ENCODE peak calls at places on chromosomes 6 and 20, in four cellular contexts. One of them, this sample, is unnamed.

GRCh38 chr20:43799150-43799711 is 72.4 kb upstream of the GTSF1L start:
- DNase-seq in adrenal gland: no peak
- DNase-seq in upper lobe of left lung: no peak
- DNase-seq in stomach: no peak
- DNase-seq in this sample: no peak

GRCh38 chr6:43840490-43841218 is 70.6 kb downstream of the VEGFA start:
- DNase-seq in adrenal gland: no peak
- DNase-seq in upper lobe of left lung: no peak
- DNase-seq in stomach: no peak
- DNase-seq in this sample: no peak

GRCh38 chr20:61437280-61438206 is 185.5 kb downstream of the CDH4 start:
- DNase-seq in upper lobe of left lung: no peak
- DNase-seq in stomach: no peak
- DNase-seq in adrenal gland: no peak
- DNase-seq in this sample: no peak

GRCh38 chr6:85670573-85670972 is 27.9 kb upstream of the SYNCRIP start:
- DNase-seq in stomach: no peak
- DNase-seq in upper lobe of left lung: no peak
- DNase-seq in adrenal gland: peak; percentile 33
- DNase-seq in this sample: no peak

GRCh38 chr6:146972526-146972925 is 231.7 kb upstream of the STXBP5 start:
- DNase-seq in adrenal gland: no peak
- DNase-seq in stomach: no peak
- DNase-seq in upper lobe of left lung: no peak
- DNase-seq in this sample: no peak

GRCh38 chr6:84019812-84020211 is 13.8 kb upstream of the MRAP2 start:
- DNase-seq in upper lobe of left lung: no peak
- DNase-seq in stomach: no peak
- DNase-seq in adrenal gland: no peak
- DNase-seq in this sample: no peak

GRCh38 chr6:56794421-56794820 is 151.7 kb upstream of the DST start:
- DNase-seq in stomach: no peak
- DNase-seq in upper lobe of left lung: no peak
- DNase-seq in adrenal gland: no peak
- DNase-seq in this sample: no peak

GRCh38 chr20:61817575-61817974 is 248.1 kb downstream of the TAF4 start:
- DNase-seq in adrenal gland: no peak
- DNase-seq in upper lobe of left lung: no peak
- DNase-seq in stomach: no peak
- DNase-seq in this sample: no peak

GRCh38 chr6:14029605-14030004 is 88.0 kb upstream of the CD83 start:
- DNase-seq in stomach: no peak
- DNase-seq in upper lobe of left lung: no peak
- DNase-seq in adrenal gland: no peak
- DNase-seq in this sample: no peak

GRCh38 chr6:87543836-87544735 is 45.7 kb downstream of the RARS2 start:
- DNase-seq in upper lobe of left lung: no peak
- DNase-seq in stomach: no peak
- DNase-seq in adrenal gland: no peak
- DNase-seq in this sample: no peak

GRCh38 chr6:161242779-161243693 is 30.8 kb downstream of the AGPAT4 start:
- DNase-seq in adrenal gland: no peak
- DNase-seq in upper lobe of left lung: peak; percentile 80
- DNase-seq in stomach: no peak
- DNase-seq in this sample: no peak

GRCh38 chr6:122459240-122459639 is 12.4 kb downstream of the SERINC1 start:
- DNase-seq in upper lobe of left lung: no peak
- DNase-seq in stomach: no peak
- DNase-seq in adrenal gland: no peak
- DNase-seq in this sample: no peak

GRCh38 chr20:10857362-10858070 is 183.7 kb upstream of the JAG1 start:
- DNase-seq in stomach: no peak
- DNase-seq in adrenal gland: peak; percentile 49
- DNase-seq in upper lobe of left lung: no peak
- DNase-seq in this sample: no peak

GRCh38 chr6:125200986-125201385 is 47.4 kb downstream of the TPD52L1 start:
- DNase-seq in upper lobe of left lung: no peak
- DNase-seq in stomach: no peak
- DNase-seq in adrenal gland: no peak
- DNase-seq in this sample: no peak

DNA sequence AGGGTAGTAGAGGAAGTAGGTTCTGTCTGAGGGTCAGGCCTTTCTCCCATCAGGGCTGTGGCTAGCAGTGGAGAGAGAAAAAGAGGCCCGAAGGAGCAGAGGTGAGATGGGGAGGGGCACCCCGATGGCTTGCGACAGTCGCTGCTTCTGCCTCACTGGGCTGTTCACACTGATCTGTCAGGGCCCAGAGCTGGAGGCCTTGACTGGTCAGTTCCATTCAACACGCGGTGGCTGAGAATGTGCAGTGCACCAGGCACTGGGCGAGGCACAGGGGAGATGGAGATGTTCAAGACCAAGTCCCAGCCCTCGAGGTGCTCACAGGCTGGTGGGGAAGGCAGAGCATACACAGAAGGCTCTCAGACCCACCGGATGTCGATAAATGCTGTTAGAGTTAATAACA is 21.4 kb downstream of the SLC12A5 start:
- DNase-seq in stomach: no peak
- DNase-seq in upper lobe of left lung: no peak
- DNase-seq in adrenal gland: no peak
- DNase-seq in this sample: no peak
- TF ChIP-seq POLR2A in stomach: no peak
- TF ChIP-seq POLR2A in upper lobe of left lung: no peak
- TF ChIP-seq POLR2A in adrenal gland: no peak
- TF ChIP-seq POLR2A in this sample: no peak

GRCh38 chr20:36493801-36494114 is 47.6 kb upstream of the MYL9 start:
- DNase-seq in upper lobe of left lung: no peak
- DNase-seq in adrenal gland: peak; percentile 93
- DNase-seq in stomach: peak; percentile 41
- DNase-seq in this sample: no peak

GRCh38 chr20:36493013-36493800 is 48.1 kb upstream of the MYL9 start:
- DNase-seq in adrenal gland: no peak
- DNase-seq in upper lobe of left lung: peak; percentile 62
- DNase-seq in stomach: no peak
- DNase-seq in this sample: no peak

GRCh38 chr20:36491901-36492617 is 49.3 kb upstream of the MYL9 start:
- DNase-seq in adrenal gland: no peak
- DNase-seq in upper lobe of left lung: no peak
- DNase-seq in stomach: no peak
- DNase-seq in this sample: no peak

GRCh38 chr20:36487069-36487468 is 54.2 kb upstream of the MYL9 start:
- DNase-seq in adrenal gland: peak; percentile 72
- DNase-seq in stomach: no peak
- DNase-seq in upper lobe of left lung: no peak
- DNase-seq in this sample: no peak

DNA sequence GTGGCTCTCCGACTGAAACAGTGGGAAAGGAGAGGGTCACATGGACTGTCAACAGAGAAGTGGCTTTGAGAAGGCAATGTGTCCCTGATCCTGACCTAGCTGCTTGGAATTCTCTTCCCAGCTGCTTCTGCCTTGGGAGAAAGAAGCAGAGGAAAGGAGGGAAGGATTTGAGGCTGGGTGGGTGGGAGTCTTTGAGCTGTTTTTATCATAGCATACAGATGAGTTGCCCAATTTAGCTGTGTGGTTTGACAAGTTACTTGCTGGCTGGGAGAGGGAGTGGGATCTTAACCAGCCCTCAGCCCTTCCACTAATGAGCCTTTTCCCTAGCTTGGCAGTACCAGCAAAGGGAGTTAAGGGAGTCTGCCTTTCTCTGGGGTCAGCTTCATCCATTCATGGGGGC is 51.1 kb upstream of the MYL9 start:
- DNase-seq in stomach: no peak
- DNase-seq in upper lobe of left lung: no peak
- DNase-seq in adrenal gland: no peak
- DNase-seq in this sample: no peak
- TF ChIP-seq POLR2A in stomach: no peak
- TF ChIP-seq POLR2A in upper lobe of left lung: no peak
- TF ChIP-seq POLR2A in adrenal gland: no peak
- TF ChIP-seq POLR2A in this sample: no peak

GRCh38 chr6:108587258-108588059 is 26.7 kb downstream of the FOXO3 start:
- DNase-seq in upper lobe of left lung: no peak
- DNase-seq in adrenal gland: no peak
- DNase-seq in stomach: no peak
- DNase-seq in this sample: no peak

GRCh38 chr6:108591040-108591816 is 30.5 kb downstream of the FOXO3 start:
- DNase-seq in upper lobe of left lung: no peak
- DNase-seq in stomach: no peak
- DNase-seq in adrenal gland: no peak
- DNase-seq in this sample: no peak

GRCh38 chr6:108588586-108588985 is 27.9 kb downstream of the FOXO3 start:
- DNase-seq in adrenal gland: no peak
- DNase-seq in upper lobe of left lung: no peak
- DNase-seq in stomach: no peak
- DNase-seq in this sample: no peak

GRCh38 chr6:108585921-108586320 is 25.2 kb downstream of the FOXO3 start:
- DNase-seq in upper lobe of left lung: no peak
- DNase-seq in stomach: no peak
- DNase-seq in adrenal gland: no peak
- DNase-seq in this sample: no peak

GRCh38 chr6:108589244-108589730 is 28.6 kb downstream of the FOXO3 start:
- DNase-seq in upper lobe of left lung: peak; percentile 68
- DNase-seq in stomach: peak; percentile 85
- DNase-seq in adrenal gland: peak; percentile 42
- DNase-seq in this sample: peak; percentile 83
- TF ChIP-seq POLR2A in upper lobe of left lung: peak; percentile 61
- TF ChIP-seq POLR2A in stomach: no peak
- TF ChIP-seq POLR2A in adrenal gland: no peak
- TF ChIP-seq POLR2A in this sample: no peak

GRCh38 chr20:41694796-41695195 is 76.6 kb upstream of the CHD6 start:
- DNase-seq in stomach: no peak
- DNase-seq in upper lobe of left lung: no peak
- DNase-seq in adrenal gland: no peak
- DNase-seq in this sample: no peak

GRCh38 chr20:41692479-41693135 is 74.4 kb upstream of the CHD6 start:
- DNase-seq in adrenal gland: peak; percentile 84
- DNase-seq in stomach: peak; percentile 77
- DNase-seq in upper lobe of left lung: no peak
- DNase-seq in this sample: peak; percentile 81

GRCh38 chr20:41690702-41691101 is 72.5 kb upstream of the CHD6 start:
- DNase-seq in adrenal gland: no peak
- DNase-seq in stomach: no peak
- DNase-seq in upper lobe of left lung: no peak
- DNase-seq in this sample: no peak

GRCh38 chr20:41696428-41696827 is 78.3 kb upstream of the CHD6 start:
- DNase-seq in adrenal gland: peak; percentile 83
- DNase-seq in upper lobe of left lung: no peak
- DNase-seq in stomach: no peak
- DNase-seq in this sample: peak; percentile 36

DNA sequence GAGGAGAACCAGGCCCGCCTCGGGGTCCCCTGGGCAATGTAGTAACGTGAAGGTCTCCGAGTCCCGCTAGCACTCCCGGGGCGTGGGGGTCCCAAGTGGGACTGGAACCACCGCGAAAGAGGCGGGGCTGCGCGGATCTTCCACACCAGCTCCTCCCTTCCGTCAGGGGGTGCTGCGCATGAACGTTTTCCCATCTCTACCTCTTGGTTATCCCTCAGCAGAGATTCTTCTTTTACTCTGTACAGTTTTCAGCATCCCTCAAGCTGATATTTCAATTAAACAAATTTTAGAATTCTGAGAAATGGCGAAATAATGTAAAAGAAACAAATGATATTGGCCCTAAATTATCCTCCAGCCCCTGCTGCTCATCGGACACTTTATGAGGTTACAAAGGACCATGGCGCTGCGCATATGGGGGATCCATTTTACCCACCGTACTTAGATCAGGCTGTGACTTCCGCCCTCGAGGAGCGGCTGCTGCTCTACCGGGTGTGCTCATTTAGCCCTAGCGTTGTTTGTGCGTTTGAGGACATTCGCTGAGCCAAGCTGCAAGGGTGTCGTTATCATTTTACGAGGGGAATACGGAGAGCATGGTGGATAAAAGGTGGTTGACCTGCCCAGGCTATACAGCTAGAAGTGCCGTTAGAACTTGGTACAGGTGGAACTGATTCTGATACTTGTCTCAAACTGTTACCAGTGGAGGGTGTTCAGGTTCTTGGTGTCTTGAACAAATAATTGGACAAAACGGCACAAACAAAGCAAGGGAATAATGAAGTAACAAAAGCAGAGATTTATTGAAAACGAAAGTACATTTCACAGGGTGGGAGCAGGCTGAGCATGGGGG is 75.2 kb upstream of the CHD6 start:
- DNase-seq in stomach: peak; percentile 84
- DNase-seq in upper lobe of left lung: peak; percentile 89
- DNase-seq in adrenal gland: peak; percentile 86
- DNase-seq in this sample: peak; percentile 92
- TF ChIP-seq POLR2A in stomach: no peak
- TF ChIP-seq POLR2A in upper lobe of left lung: peak; percentile 63
- TF ChIP-seq POLR2A in adrenal gland: peak; percentile 75
- TF ChIP-seq POLR2A in this sample: peak; percentile 89

GRCh38 chr6:34671801-34672656 is 24.5 kb downstream of the ILRUN start:
- DNase-seq in stomach: no peak
- DNase-seq in adrenal gland: no peak
- DNase-seq in upper lobe of left lung: no peak
- DNase-seq in this sample: peak; percentile 89
- TF ChIP-seq POLR2A in stomach: no peak
- TF ChIP-seq POLR2A in adrenal gland: no peak
- TF ChIP-seq POLR2A in upper lobe of left lung: no peak
- TF ChIP-seq POLR2A in this sample: peak; percentile 53

GRCh38 chr20:37095108-37095608 is 639 bp downstream of the RBL1 start:
- DNase-seq in upper lobe of left lung: no peak
- DNase-seq in adrenal gland: no peak
- DNase-seq in stomach: no peak
- DNase-seq in this sample: peak; percentile 72
- TF ChIP-seq POLR2A in upper lobe of left lung: no peak
- TF ChIP-seq POLR2A in adrenal gland: no peak
- TF ChIP-seq POLR2A in stomach: no peak
- TF ChIP-seq POLR2A in this sample: peak; percentile 6

GRCh38 chr20:59835448-59836395 is 97.7 kb downstream of the SYCP2 start:
- DNase-seq in upper lobe of left lung: no peak
- DNase-seq in adrenal gland: peak; percentile 23
- DNase-seq in stomach: no peak
- DNase-seq in this sample: no peak
- TF ChIP-seq POLR2A in upper lobe of left lung: peak; percentile 53
- TF ChIP-seq POLR2A in adrenal gland: no peak
- TF ChIP-seq POLR2A in stomach: no peak
- TF ChIP-seq POLR2A in this sample: no peak

DNA sequence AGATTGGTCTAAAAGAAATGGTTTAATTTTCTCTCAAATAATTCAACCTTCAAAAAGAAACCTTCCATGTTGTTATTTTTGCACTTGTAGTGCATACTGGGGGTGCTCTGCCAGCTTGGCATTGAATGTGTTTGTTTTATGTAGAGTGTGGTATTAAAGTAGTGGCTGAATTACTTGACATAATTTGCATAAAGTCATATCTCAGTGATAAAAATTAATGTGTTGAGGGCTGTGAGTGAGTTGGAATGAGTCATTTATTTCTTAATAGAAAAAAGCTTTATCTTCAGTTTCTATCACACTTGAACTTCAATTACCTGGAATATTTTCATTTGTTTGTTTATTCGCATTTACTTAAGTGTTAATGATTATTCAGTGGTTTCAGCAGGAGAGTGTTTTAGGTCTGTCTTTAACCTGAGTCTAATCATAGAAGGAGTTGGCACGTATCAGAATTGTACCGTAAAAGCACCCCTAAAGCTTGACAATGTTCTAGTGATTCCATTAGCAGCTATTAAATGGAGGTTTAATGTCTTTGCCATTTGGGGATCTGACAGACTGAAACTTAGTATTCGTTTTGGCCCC is 801.2 kb upstream of the FLRT3 start:
- DNase-seq in adrenal gland: no peak
- DNase-seq in upper lobe of left lung: no peak
- DNase-seq in stomach: no peak
- DNase-seq in this sample: no peak
- TF ChIP-seq POLR2A in adrenal gland: no peak
- TF ChIP-seq POLR2A in upper lobe of left lung: no peak
- TF ChIP-seq POLR2A in stomach: no peak
- TF ChIP-seq POLR2A in this sample: no peak